ENCODE peak calls at places on chromosomes 16 and 17, in seven cellular contexts. N is GM06990, K is GM23248, T is lower lobe of right lung, Z is endodermal cell, D is psoas muscle, R is SK-N-MC. J is an unnamed sample. For H3K36me3, the result is how much of the 10 kb centered on the place peaks cover.

GRCh38 chr17:80826955-80827645 is 164.5 kb upstream of the CHMP6 start:
- DNase-seq in N (no peak), K (peak), T (no peak), Z (peak), D (peak), R (no peak), J (no peak)

GRCh38 chr17:15121426-15121825 is 143.7 kb downstream of the PMP22 start:
- DNase-seq in N (no peak), K (peak), T (no peak), Z (peak), D (no peak), R (no peak), J (no peak)

GRCh38 chr16:85307552-85308364 is 195.5 kb upstream of the CIBAR2 start:
- DNase-seq in N (no peak), K (no peak), T (no peak), Z (no peak), D (no peak), R (no peak), J (no peak)

GRCh38 chr17:74080936-74081335 is 122.5 kb upstream of the RPL38 start:
- DNase-seq in N (no peak), K (no peak), T (no peak), Z (no peak), D (no peak), R (no peak), J (no peak)

GRCh38 chr17:20944014-20944905 is 98.6 kb downstream of the USP22 start:
- DNase-seq in N (no peak), K (no peak), T (peak), Z (peak), D (no peak), R (no peak), J (no peak)

GRCh38 chr16:80081851-80082250 is 458.9 kb upstream of the DYNLRB2 start:
- DNase-seq in N (no peak), K (no peak), T (no peak), Z (no peak), D (no peak), R (no peak), J (no peak)

GRCh38 chr16:46658925-46659324 is 30.1 kb downstream of the VPS35 start:
- DNase-seq in N (peak), K (no peak), T (peak), Z (no peak), D (peak), R (no peak), J (no peak)

GRCh38 chr16:671353-672131 is 3.6 kb downstream of the RHOT2 start:
- DNase-seq in N (no peak), K (no peak), T (no peak), Z (no peak), D (no peak), R (no peak), J (no peak)

GRCh38 chr17:44314869-44315661 is 6.7 kb downstream of the RUNDC3A start:
- DNase-seq in N (no peak), K (peak), T (no peak), Z (peak), D (no peak), R (no peak), J (peak)

GRCh38 chr16:27326738-27327585 is 13.2 kb downstream of the IL4R start:
- DNase-seq in N (peak), K (peak), T (peak), Z (peak), D (peak), R (peak), J (peak)

GRCh38 chr17:43753488-43754129 is 5.0 kb downstream of the SOST start:
- DNase-seq in N (no peak), K (peak), T (no peak), Z (no peak), D (no peak), R (no peak), J (no peak)

GRCh38 chr16:12763517-12763916 is 40.2 kb downstream of the CPPED1 start:
- DNase-seq in N (no peak), K (no peak), T (no peak), Z (no peak), D (no peak), R (no peak), J (no peak)

GRCh38 chr16:89598199-89598598 is 15.2 kb upstream of the DPEP1 start:
- DNase-seq in N (no peak), K (peak), T (no peak), Z (no peak), D (no peak), R (no peak), J (no peak)

GRCh38 chr17:82978765-82979349 is 100.6 kb upstream of the METRNL start:
- DNase-seq in N (no peak), K (no peak), T (peak), Z (no peak), D (no peak), R (no peak), J (no peak)

GRCh38 chr17:38656959-38657823 is 17.6 kb downstream of the EPOP start:
- DNase-seq in N (peak), K (no peak), T (no peak), Z (peak), D (no peak), R (no peak), J (no peak)

GRCh38 chr16:30187971-30188561 is 4.7 kb downstream of the CORO1A start:
- DNase-seq in N (no peak), K (no peak), T (peak), Z (no peak), D (no peak), R (no peak), J (no peak)

GRCh38 chr17:47253541-47254402 is at the start of gene ITGB3:
- DNase-seq in N (peak), K (peak), T (peak), Z (peak), D (peak), R (no peak), J (peak)

GRCh38 chr17:81022371-81022729 is 12.6 kb upstream of the BAIAP2 start:
- DNase-seq in N (no peak), K (no peak), T (no peak), Z (no peak), D (peak), R (no peak), J (no peak)

GRCh38 chr17:6501359-6501758 is 55.0 kb downstream of the PITPNM3 start:
- DNase-seq in N (no peak), K (no peak), T (no peak), Z (peak), D (no peak), R (no peak), J (no peak)

GRCh38 chr16:9033125-9033830 is 58.2 kb upstream of the HAPSTR1 start:
- DNase-seq in N (no peak), K (peak), T (no peak), Z (peak), D (no peak), R (peak), J (no peak)

GRCh38 chr16:14576532-14576931 is 53.5 kb downstream of the PARN start:
- DNase-seq in N (no peak), K (no peak), T (no peak), Z (no peak), D (no peak), R (no peak), J (no peak)

GRCh38 chr17:49739662-49740271 is 24.2 kb downstream of the FAM117A start:
- DNase-seq in N (peak), K (no peak), T (peak), Z (no peak), D (peak), R (no peak), J (peak)

GRCh38 chr16:69017036-69017783 is 88.2 kb upstream of the HAS3 start:
- DNase-seq in N (no peak), K (peak), T (no peak), Z (no peak), D (no peak), R (no peak), J (no peak)

GRCh38 chr17:76202516-76202915 is 37.8 kb downstream of the RNF157 start:
- DNase-seq in N (no peak), K (peak), T (no peak), Z (no peak), D (no peak), R (no peak), J (no peak)

GRCh38 chr17:53626286-53626685 is 196.4 kb upstream of the KIF2B start:
- DNase-seq in N (no peak), K (peak), T (no peak), Z (no peak), D (no peak), R (no peak), J (no peak)

GRCh38 chr17:3771140-3771539 is 29.8 kb downstream of the ITGAE start:
- DNase-seq in N (no peak), K (no peak), T (no peak), Z (no peak), D (no peak), R (no peak), J (no peak)

GRCh38 chr17:39027037-39027436 is 59.8 kb upstream of the FBXO47 start:
- DNase-seq in N (peak), K (peak), T (peak), Z (peak), D (peak), R (no peak), J (no peak)

GRCh38 chr16:84144301-84144858 is 597 bp downstream of the HSDL1 start:
- DNase-seq in N (peak), K (peak), T (peak), Z (peak), D (peak), R (no peak), J (peak)

GRCh38 chr17:75654176-75654575 is 12.8 kb downstream of the RECQL5 start:
- DNase-seq in N (no peak), K (peak), T (no peak), Z (no peak), D (no peak), R (no peak), J (no peak)

GRCh38 chr17:45936610-45937009 is 42.3 kb downstream of the MAPT start:
- DNase-seq in N (no peak), K (no peak), T (no peak), Z (no peak), D (no peak), R (no peak), J (no peak)

GRCh38 chr17:17130077-17130844 is 75.9 kb downstream of the PLD6 start:
- DNase-seq in N (no peak), K (no peak), T (peak), Z (no peak), D (peak), R (no peak), J (no peak)

GRCh38 chr16:49663081-49664057 is 192.5 kb downstream of the ZNF423 start:
- DNase-seq in N (no peak), K (peak), T (no peak), Z (no peak), D (peak), R (no peak), J (no peak)

GRCh38 chr16:89115216-89115949 is 21.7 kb downstream of the ACSF3 start:
- DNase-seq in N (peak), K (no peak), T (peak), Z (no peak), D (peak), R (no peak), J (peak)

GRCh38 chr16:56931769-56932587 is at the start of gene HERPUD1:
- DNase-seq in N (peak), K (peak), T (peak), Z (peak), D (peak), R (peak), J (peak)

GRCh38 chr17:62178579-62178978 is 113.5 kb upstream of the MED13 start:
- DNase-seq in N (no peak), K (peak), T (no peak), Z (no peak), D (no peak), R (no peak), J (no peak)

GRCh38 chr16:10069374-10069773 is 112.9 kb downstream of the GRIN2A start:
- DNase-seq in N (no peak), K (no peak), T (no peak), Z (no peak), D (no peak), R (no peak), J (no peak)

GRCh38 chr17:77445030-77445907 is 304.5 kb downstream of the SEC14L1 start:
- DNase-seq in N (peak), K (peak), T (no peak), Z (no peak), D (peak), R (no peak), J (peak)

GRCh38 chr17:62096401-62096670 is 31.3 kb upstream of the MED13 start:
- DNase-seq in N (no peak), K (no peak), T (no peak), Z (no peak), D (no peak), R (no peak), J (no peak)

GRCh38 chr17:48814504-48814903 is 2.5 kb downstream of the TTLL6 start:
- DNase-seq in N (no peak), K (peak), T (no peak), Z (peak), D (peak), R (no peak), J (peak)

GRCh38 chr16:71769222-71769621 is 39.4 kb downstream of the AP1G1 start:
- DNase-seq in N (no peak), K (no peak), T (no peak), Z (no peak), D (no peak), R (no peak), J (no peak)
- H3K36me3 ChIP-seq in N (under half), K (half or more), T (half or more), Z (half or more), D (half or more), R (under half), J (half or more)

GRCh38 chr16:2767891-2768290 is 9.2 kb downstream of the ELOB start:
- DNase-seq in N (no peak), K (no peak), T (peak), Z (no peak), D (no peak), R (no peak), J (no peak)

GRCh38 chr16:2767140-2767731 is 9.8 kb downstream of the ELOB start:
- DNase-seq in N (no peak), K (no peak), T (peak), Z (no peak), D (no peak), R (no peak), J (no peak)

GRCh38 chr16:2769100-2769529 is 8.0 kb downstream of the ELOB start:
- DNase-seq in N (no peak), K (no peak), T (peak), Z (no peak), D (no peak), R (no peak), J (no peak)

GRCh38 chr16:2769675-2770056 is 7.4 kb downstream of the ELOB start:
- DNase-seq in N (no peak), K (peak), T (peak), Z (peak), D (no peak), R (no peak), J (no peak)

GRCh38 chr16:2768403-2769089 is 8.5 kb downstream of the ELOB start:
- DNase-seq in N (no peak), K (no peak), T (peak), Z (no peak), D (no peak), R (no peak), J (no peak)
- H3K36me3 ChIP-seq in N (half or more), K (half or more), T (half or more), Z (half or more), D (half or more), R (half or more), J (half or more)

GRCh38 chr17:12128946-12129345 is 108.3 kb downstream of the MAP2K4 start:
- DNase-seq in N (no peak), K (no peak), T (no peak), Z (no peak), D (no peak), R (no peak), J (no peak)
- H3K36me3 ChIP-seq in N (under half), K (under half), T (half or more), Z (half or more), D (half or more), R (under half), J (half or more)

GRCh38 chr16:55331648-55332185 is 7.7 kb downstream of the IRX6 start:
- DNase-seq in N (no peak), K (no peak), T (no peak), Z (no peak), D (no peak), R (no peak), J (no peak)

GRCh38 chr16:55330726-55331647 is 7.0 kb downstream of the IRX6 start:
- DNase-seq in N (no peak), K (no peak), T (no peak), Z (peak), D (no peak), R (no peak), J (no peak)

GRCh38 chr16:55329791-55330190 is 5.8 kb downstream of the IRX6 start:
- DNase-seq in N (no peak), K (no peak), T (no peak), Z (no peak), D (no peak), R (no peak), J (no peak)

GRCh38 chr16:55326261-55326802 is 2.3 kb downstream of the IRX6 start:
- DNase-seq in N (no peak), K (no peak), T (no peak), Z (no peak), D (no peak), R (no peak), J (no peak)

GRCh38 chr16:55328611-55329569 is 4.9 kb downstream of the IRX6 start:
- DNase-seq in N (no peak), K (no peak), T (no peak), Z (peak), D (no peak), R (no peak), J (no peak)
- H3K36me3 ChIP-seq in N (under half), K (under half), T (under half), Z (under half), D (under half), R (under half), J (under half)

GRCh38 chr17:18866866-18867813 is 9.2 kb downstream of the PRPSAP2 start:
- DNase-seq in N (no peak), K (no peak), T (no peak), Z (no peak), D (no peak), R (no peak), J (no peak)
- H3K36me3 ChIP-seq in N (under half), K (under half), T (half or more), Z (under half), D (half or more), R (under half), J (half or more)

GRCh38 chr17:1810450-1811103 is 19.1 kb downstream of the SMYD4 start:
- DNase-seq in N (no peak), K (no peak), T (peak), Z (no peak), D (no peak), R (no peak), J (no peak)

GRCh38 chr17:1808649-1809048 is 21.1 kb downstream of the SMYD4 start:
- DNase-seq in N (no peak), K (no peak), T (no peak), Z (no peak), D (no peak), R (no peak), J (no peak)

GRCh38 chr17:1813088-1813487 is 16.6 kb downstream of the SMYD4 start:
- DNase-seq in N (no peak), K (peak), T (peak), Z (no peak), D (no peak), R (no peak), J (no peak)
- H3K36me3 ChIP-seq in N (under half), K (under half), T (under half), Z (under half), D (under half), R (under half), J (under half)

GRCh38 chr17:30165960-30166359 is 49.3 kb downstream of the NSRP1 start:
- DNase-seq in N (no peak), K (no peak), T (no peak), Z (no peak), D (no peak), R (no peak), J (no peak)

GRCh38 chr17:30174556-30174955 is 57.9 kb downstream of the NSRP1 start:
- DNase-seq in N (no peak), K (no peak), T (no peak), Z (no peak), D (no peak), R (no peak), J (no peak)

GRCh38 chr17:30173649-30174048 is 57.0 kb downstream of the NSRP1 start:
- DNase-seq in N (peak), K (no peak), T (no peak), Z (no peak), D (no peak), R (no peak), J (no peak)

GRCh38 chr17:30172560-30172959 is 55.9 kb downstream of the NSRP1 start:
- DNase-seq in N (no peak), K (no peak), T (no peak), Z (no peak), D (no peak), R (no peak), J (no peak)

GRCh38 chr17:30170415-30170987 is 53.9 kb downstream of the NSRP1 start:
- DNase-seq in N (no peak), K (no peak), T (no peak), Z (no peak), D (no peak), R (no peak), J (no peak)
- H3K36me3 ChIP-seq in N (under half), K (under half), T (under half), Z (half or more), D (under half), R (under half), J (under half)

GRCh38 chr17:63786961-63787711 is 13.2 kb downstream of the DDX42 start:
- DNase-seq in N (no peak), K (no peak), T (no peak), Z (peak), D (no peak), R (no peak), J (no peak)
- H3K36me3 ChIP-seq in N (under half), K (under half), T (half or more), Z (half or more), D (half or more), R (half or more), J (half or more)